ENCODE peak calls at places on chromosomes 2 and 18, in eight cellular contexts. D is hippocampal formation, M is NCI-H524, Q is psoas muscle, A is ecto neural progenitor cell, H is GM12891, K is astrocyte of the cerebellum, U is Ammon's horn. O is an unnamed sample.

GRCh38 chr2:1556776-1557466 is 143.7 kb downstream of the TPO start:
- DNase-seq in D (no peak), M (no peak), Q (peak), A (no peak), H (no peak), K (no peak), U (no peak), O (no peak)

GRCh38 chr18:39167990-39168389 is 1602.4 kb upstream of the CELF4 start:
- DNase-seq in D (no peak), M (no peak), Q (no peak), A (no peak), H (no peak), K (no peak), U (no peak), O (no peak)

GRCh38 chr2:239805414-239805813 is 219.7 kb downstream of the NDUFA10 start:
- DNase-seq in D (no peak), M (no peak), Q (no peak), A (peak), H (no peak), K (no peak), U (no peak), O (no peak)

GRCh38 chr18:32086866-32087265 is 4.8 kb upstream of the RNF138 start:
- DNase-seq in D (no peak), M (no peak), Q (no peak), A (no peak), H (no peak), K (no peak), U (no peak), O (no peak)

GRCh38 chr2:82478641-82479040 is 1980.4 kb downstream of the SUCLG1 start:
- DNase-seq in D (no peak), M (no peak), Q (no peak), A (no peak), H (no peak), K (no peak), U (no peak), O (no peak)

GRCh38 chr18:3323900-3324299 is 62.0 kb downstream of the MYL12B start:
- DNase-seq in D (no peak), M (no peak), Q (no peak), A (no peak), H (peak), K (no peak), U (no peak), O (no peak)

GRCh38 chr2:186862869-186863709 is 14.1 kb upstream of the ZSWIM2 start:
- DNase-seq in D (no peak), M (peak), Q (no peak), A (no peak), H (no peak), K (peak), U (peak), O (peak)

GRCh38 chr2:149989447-149990063 is 402.0 kb upstream of the MMADHC start:
- DNase-seq in D (no peak), M (no peak), Q (no peak), A (no peak), H (no peak), K (peak), U (no peak), O (no peak)

GRCh38 chr2:85353876-85354285 is 447 bp downstream of the RETSAT start:
- DNase-seq in D (no peak), M (no peak), Q (peak), A (no peak), H (no peak), K (no peak), U (no peak), O (no peak)

GRCh38 chr2:109475531-109476210 is 138.1 kb downstream of the SEPTIN10 start:
- DNase-seq in D (no peak), M (no peak), Q (no peak), A (no peak), H (no peak), K (peak), U (peak), O (peak)

GRCh38 chr2:158489366-158490112 is 32.8 kb downstream of the PKP4 start:
- DNase-seq in D (no peak), M (no peak), Q (no peak), A (no peak), H (no peak), K (no peak), U (no peak), O (no peak)

GRCh38 chr2:219612605-219613286 is 14.7 kb upstream of the SLC4A3 start:
- DNase-seq in D (no peak), M (no peak), Q (no peak), A (no peak), H (no peak), K (no peak), U (no peak), O (no peak)

GRCh38 chr2:163541920-163542319 is 193.9 kb downstream of the FIGN start:
- DNase-seq in D (no peak), M (no peak), Q (no peak), A (no peak), H (no peak), K (no peak), U (no peak), O (no peak)